ENCODE peak calls at places on chromosome 21, in five cellular contexts. Z, G, O, X and K are unnamed samples.

GRCh38 chr21:44686843-44687561 is 5.0 kb upstream of the KRTAP12-1 start:
- DNase-seq in Z (no peak), G (no peak), O (peak), X (peak), K (no peak)

GRCh38 chr21:34302496-34302895 is 61.3 kb upstream of the KCNE2 start:
- DNase-seq in Z (no peak), G (no peak), O (no peak), X (no peak), K (no peak)

GRCh38 chr21:29148535-29148934 is 18.1 kb downstream of the MAP3K7CL start:
- DNase-seq in Z (peak), G (peak), O (no peak), X (no peak), K (no peak)

GRCh38 chr21:44702973-44703730 is 6.2 kb downstream of the KRTAP10-12 start:
- DNase-seq in Z (no peak), G (no peak), O (peak), X (peak), K (no peak)

GRCh38 chr21:42937960-42938580 is 12.6 kb upstream of the ERVH48-1 start:
- DNase-seq in Z (no peak), G (peak), O (peak), X (peak), K (no peak)

GRCh38 chr21:46455575-46456385 is 2.9 kb upstream of the DIP2A start:
- DNase-seq in Z (peak), G (peak), O (peak), X (peak), K (peak)

GRCh38 chr21:37463083-37463780 is 96.7 kb downstream of the DYRK1A start:
- DNase-seq in Z (peak), G (peak), O (no peak), X (no peak), K (peak)

GRCh38 chr21:17911628-17912027 is 92.5 kb upstream of the C21orf91 start:
- DNase-seq in Z (no peak), G (no peak), O (no peak), X (no peak), K (no peak)

GRCh38 chr21:43370091-43370658 is 56.8 kb downstream of the SIK1 start:
- DNase-seq in Z (no peak), G (peak), O (no peak), X (no peak), K (no peak)

GRCh38 chr21:30733026-30733425 is 14.0 kb downstream of the KRTAP21-2 start:
- DNase-seq in Z (no peak), G (no peak), O (no peak), X (no peak), K (no peak)

GRCh38 chr21:28359300-28359699 is 633.4 kb downstream of the LTN1 start:
- DNase-seq in Z (no peak), G (no peak), O (no peak), X (no peak), K (no peak)

GRCh38 chr21:45134677-45135076 is 60.3 kb downstream of the ADARB1 start:
- DNase-seq in Z (no peak), G (no peak), O (no peak), X (peak), K (no peak)

GRCh38 chr21:44931137-44931500 is 8.7 kb upstream of the SLX9 start:
- DNase-seq in Z (no peak), G (peak), O (no peak), X (no peak), K (no peak)

GRCh38 chr21:36288651-36289243 is 31.2 kb upstream of the MORC3 start:
- DNase-seq in Z (no peak), G (no peak), O (no peak), X (no peak), K (no peak)

GRCh38 chr21:33185852-33186251 is 43.9 kb upstream of the IFNAR2 start:
- DNase-seq in Z (no peak), G (no peak), O (no peak), X (no peak), K (no peak)

GRCh38 chr21:41848971-41849580 is 30.1 kb downstream of the PRDM15 start:
- DNase-seq in Z (no peak), G (no peak), O (no peak), X (no peak), K (no peak)

GRCh38 chr21:40765771-40766170 is 81.2 kb downstream of the DSCAM start:
- DNase-seq in Z (no peak), G (no peak), O (no peak), X (no peak), K (no peak)

GRCh38 chr21:33892853-33893252 is 22.8 kb downstream of the ATP5PO start:
- DNase-seq in Z (no peak), G (no peak), O (no peak), X (no peak), K (no peak)